ENCODE peak calls at places on chromosomes 13 and 19, in six cellular contexts. Z is thoracic aorta, S is kidney epithelial cell, U is uterus, W is psoas muscle, T is neural progenitor cell. F is an unnamed sample.

GRCh38 chr19:709965-710714 is 1.4 kb downstream of the PALM start:
- DNase-seq in Z (no peak), S (no peak), U (no peak), W (peak), T (peak), F (no peak)

GRCh38 chr13:112207124-112207523 is 140.2 kb downstream of the SOX1 start:
- DNase-seq in Z (no peak), S (no peak), U (no peak), W (no peak), T (peak), F (no peak)

GRCh38 chr13:20825476-20825875 is 51.7 kb upstream of the EEF1AKMT1 start:
- DNase-seq in Z (no peak), S (no peak), U (no peak), W (no peak), T (no peak), F (no peak)

GRCh38 chr13:85772379-85772778 is 26.8 kb downstream of the SLITRK6 start:
- DNase-seq in Z (no peak), S (no peak), U (no peak), W (no peak), T (no peak), F (no peak)

GRCh38 chr19:6730941-6731670 is 6.3 kb downstream of the GPR108 start:
- DNase-seq in Z (no peak), S (no peak), U (no peak), W (peak), T (no peak), F (no peak)

GRCh38 chr19:45175663-45176345 is 2.2 kb downstream of the TRAPPC6A start:
- DNase-seq in Z (no peak), S (no peak), U (no peak), W (no peak), T (no peak), F (no peak)

GRCh38 chr13:110875243-110875642 is 39.6 kb downstream of the ANKRD10 start:
- DNase-seq in Z (no peak), S (no peak), U (no peak), W (no peak), T (no peak), F (no peak)

GRCh38 chr13:108225440-108225839 is 7.2 kb downstream of the ABHD13 start:
- DNase-seq in Z (no peak), S (no peak), U (no peak), W (no peak), T (no peak), F (no peak)

GRCh38 chr13:23292596-23292995 is 111.8 kb downstream of the SGCG start:
- DNase-seq in Z (no peak), S (no peak), U (no peak), W (no peak), T (no peak), F (no peak)

GRCh38 chr19:14317157-14317556 is 64.1 kb upstream of the ADGRE5 start:
- DNase-seq in Z (no peak), S (no peak), U (no peak), W (no peak), T (no peak), F (no peak)

GRCh38 chr19:13053761-13054604 is 48.7 kb downstream of the LYL1 start:
- DNase-seq in Z (no peak), S (peak), U (peak), W (peak), T (peak), F (peak)

GRCh38 chr19:10603084-10603872 is 16.2 kb upstream of the AP1M2 start:
- DNase-seq in Z (no peak), S (no peak), U (peak), W (peak), T (peak), F (no peak)

GRCh38 chr13:98447881-98448641 is 128.8 kb downstream of the STK24 start:
- DNase-seq in Z (no peak), S (no peak), U (peak), W (peak), T (peak), F (no peak)

GRCh38 chr13:51000058-51000457 is 90.5 kb downstream of the RNASEH2B start:
- DNase-seq in Z (no peak), S (no peak), U (no peak), W (no peak), T (no peak), F (no peak)

GRCh38 chr19:45245334-45245787 is at the start of gene EXOC3L2:
- DNase-seq in Z (no peak), S (no peak), U (no peak), W (no peak), T (no peak), F (no peak)

GRCh38 chr19:32471811-32472210 is 66.2 kb downstream of the DPY19L3 start:
- DNase-seq in Z (no peak), S (no peak), U (no peak), W (no peak), T (no peak), F (no peak)

GRCh38 chr13:51519839-51520238 is 64.4 kb upstream of the WDFY2 start:
- DNase-seq in Z (no peak), S (no peak), U (no peak), W (no peak), T (no peak), F (no peak)

GRCh38 chr19:32373614-32374295 is 28.3 kb downstream of the ZNF507 start:
- DNase-seq in Z (peak), S (peak), U (peak), W (no peak), T (no peak), F (peak)

GRCh38 chr19:795691-796581 is 1.3 kb upstream of the PTBP1 start:
- DNase-seq in Z (no peak), S (no peak), U (no peak), W (no peak), T (no peak), F (no peak)

GRCh38 chr19:41409288-41409687 is 11.7 kb downstream of the BCKDHA start:
- DNase-seq in Z (no peak), S (peak), U (no peak), W (no peak), T (no peak), F (no peak)

GRCh38 chr13:94119360-94119936 is 360.0 kb downstream of the DCT start:
- DNase-seq in Z (no peak), S (peak), U (no peak), W (no peak), T (no peak), F (no peak)

GRCh38 chr19:48611872-48612271 is 3.0 kb downstream of the FAM83E start:
- DNase-seq in Z (no peak), S (no peak), U (no peak), W (no peak), T (no peak), F (no peak)

GRCh38 chr19:5929646-5930045 is 15.6 kb downstream of the CAPS start:
- DNase-seq in Z (no peak), S (no peak), U (no peak), W (no peak), T (no peak), F (no peak)

GRCh38 chr19:15091918-15092753 is 10.1 kb downstream of the OR1I1 start:
- DNase-seq in Z (no peak), S (no peak), U (peak), W (no peak), T (peak), F (no peak)

GRCh38 chr13:109595466-109595865 is 190.9 kb downstream of the IRS2 start:
- DNase-seq in Z (no peak), S (no peak), U (no peak), W (no peak), T (no peak), F (no peak)

GRCh38 chr19:58021541-58022282 is 12.1 kb upstream of the ZSCAN1 start:
- DNase-seq in Z (peak), S (no peak), U (peak), W (no peak), T (peak), F (no peak)

GRCh38 chr13:23876265-23876664 is 12.9 kb downstream of the MIPEP start:
- DNase-seq in Z (no peak), S (no peak), U (no peak), W (no peak), T (peak), F (no peak)

GRCh38 chr13:76903544-76904162 is 17.4 kb upstream of the KCTD12 start:
- DNase-seq in Z (no peak), S (no peak), U (peak), W (no peak), T (peak), F (peak)

GRCh38 chr19:38534574-38534973 is 83.2 kb downstream of the MAP4K1 start:
- DNase-seq in Z (no peak), S (no peak), U (no peak), W (no peak), T (no peak), F (no peak)

GRCh38 chr19:19777692-19778091 is 43.9 kb downstream of the ZNF506 start:
- DNase-seq in Z (no peak), S (no peak), U (no peak), W (no peak), T (no peak), F (no peak)
- H3K4me3 ChIP-seq in Z (no peak), S (no peak), U (no peak), W (peak), T (peak), F (no peak)

GRCh38 chr19:8342316-8342683 is 762 bp downstream of the KANK3 start:
- DNase-seq in Z (no peak), S (no peak), U (no peak), W (peak), T (no peak), F (no peak)

GRCh38 chr19:8338835-8339234 is 4.2 kb downstream of the KANK3 start:
- DNase-seq in Z (no peak), S (no peak), U (no peak), W (peak), T (no peak), F (no peak)

GRCh38 chr19:8337728-8338127 is 5.3 kb downstream of the KANK3 start:
- DNase-seq in Z (no peak), S (no peak), U (no peak), W (peak), T (no peak), F (no peak)

GRCh38 chr19:8342684-8343482 is at the start of gene KANK3:
- DNase-seq in Z (peak), S (peak), U (peak), W (peak), T (peak), F (peak)

DNA sequence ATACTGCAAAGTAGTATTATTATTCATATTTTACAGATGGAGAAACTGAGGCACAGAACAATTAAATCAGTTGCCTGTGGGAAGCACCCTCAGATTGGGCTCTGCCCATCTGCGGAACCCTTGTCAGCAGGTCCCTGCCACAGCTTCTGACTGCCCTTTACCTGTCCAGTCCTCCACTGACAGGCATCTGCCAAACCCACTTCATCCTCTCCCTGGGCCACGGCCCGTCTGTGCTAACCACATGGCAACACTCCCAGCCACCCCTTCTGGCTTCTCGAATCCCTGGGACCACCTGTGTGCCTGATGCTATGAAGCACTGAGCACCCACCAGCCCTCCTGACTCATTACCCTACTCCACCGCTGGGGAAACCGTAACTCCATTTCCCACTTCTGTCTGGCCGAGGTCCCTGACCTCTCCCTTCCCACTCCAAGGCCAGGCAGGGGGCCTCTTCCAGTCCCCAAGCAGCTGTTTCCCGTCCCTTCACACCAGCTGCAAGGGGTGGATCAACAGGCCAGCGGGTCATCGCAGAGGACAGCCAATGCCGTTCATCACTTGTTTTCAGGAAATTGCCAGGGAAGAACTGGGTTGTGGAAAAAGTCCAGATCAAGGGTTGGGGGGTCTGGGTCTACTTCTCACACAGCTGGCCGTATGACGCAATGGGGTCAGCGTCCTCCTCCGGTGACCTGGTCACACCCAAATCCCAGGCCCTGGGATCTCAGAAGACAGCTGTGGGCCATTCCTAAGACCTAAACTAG is 2.5 kb downstream of the KANK3 start:
- DNase-seq in Z (no peak), S (no peak), U (peak), W (peak), T (peak), F (no peak)
- TF ChIP-seq CTCF in Z (peak), S (no peak), U (no peak), W (no peak), T (peak), F (no peak)

GRCh38 chr13:89163081-89163480 is 1491.9 kb downstream of the SLITRK5 start:
- DNase-seq in Z (no peak), S (no peak), U (no peak), W (no peak), T (no peak), F (no peak)
- H3K4me3 ChIP-seq in Z (no peak), S (no peak), U (no peak), W (no peak), T (no peak), F (no peak)

GRCh38 chr13:46551410-46552301 is 1.3 kb upstream of the LRCH1 start:
- DNase-seq in Z (peak), S (no peak), U (peak), W (peak), T (peak), F (no peak)
- TF ChIP-seq CTCF in Z (peak), S (peak), U (peak), W (peak), T (peak), F (peak)

GRCh38 chr19:43777163-43777700 is 3.5 kb downstream of the KCNN4 start:
- DNase-seq in Z (no peak), S (no peak), U (no peak), W (peak), T (no peak), F (no peak)

GRCh38 chr19:43779147-43779819 is 1.5 kb downstream of the KCNN4 start:
- DNase-seq in Z (no peak), S (no peak), U (no peak), W (peak), T (no peak), F (no peak)

GRCh38 chr19:43780706-43781525 is at the start of gene KCNN4:
- DNase-seq in Z (no peak), S (no peak), U (no peak), W (no peak), T (no peak), F (no peak)

GRCh38 chr19:43779820-43780219 is 953 bp downstream of the KCNN4 start:
- DNase-seq in Z (no peak), S (no peak), U (no peak), W (no peak), T (no peak), F (no peak)

DNA sequence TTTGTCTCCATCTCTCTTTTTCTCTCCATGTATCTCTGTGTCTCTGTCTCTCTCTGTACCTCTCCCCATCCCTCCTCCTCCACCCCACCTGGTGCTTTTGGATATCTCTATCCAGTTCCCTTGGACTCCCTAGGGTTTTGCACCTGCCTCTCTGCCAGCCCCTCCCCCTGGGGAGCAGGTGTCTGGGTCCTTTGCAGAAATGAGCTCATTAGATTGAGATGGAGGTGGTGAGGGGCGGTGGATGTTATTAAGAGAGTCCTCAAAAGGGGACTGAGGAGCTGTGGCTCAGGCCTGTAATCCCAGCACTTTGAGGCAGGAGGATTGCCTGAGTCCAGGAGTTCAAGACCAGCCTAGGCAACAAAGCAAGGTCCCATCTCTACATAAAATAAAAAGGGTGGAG is 2.1 kb downstream of the KCNN4 start:
- DNase-seq in Z (no peak), S (no peak), U (no peak), W (no peak), T (no peak), F (no peak)
- H3K4me3 ChIP-seq in Z (no peak), S (no peak), U (no peak), W (no peak), T (no peak), F (no peak)